ENCODE peak calls at places on chromosomes 6 and 20, in nine cellular contexts. I, J, O, K, C, Q, L, U and R are unnamed samples.

GRCh38 chr20:6636209-6637159 is 131.0 kb upstream of the BMP2 start:
- DNase-seq in I (peak; percentile 28), J (no peak), O (no peak), K (no peak), C (no peak), Q (no peak), L (peak; percentile 65), U (peak; percentile 54), R (no peak)

GRCh38 chr6:135186255-135186654 is 5.1 kb downstream of the MYB start:
- DNase-seq in I (no peak), J (no peak), O (no peak), K (no peak), C (no peak), Q (no peak), L (no peak), U (no peak), R (no peak)

GRCh38 chr6:148407372-148407771 is 64.7 kb downstream of the SASH1 start:
- DNase-seq in I (no peak), J (no peak), O (no peak), K (no peak), C (no peak), Q (no peak), L (peak; percentile 97), U (no peak), R (no peak)

GRCh38 chr6:46704562-46704961 is 16.9 kb downstream of the TDRD6 start:
- DNase-seq in I (no peak), J (no peak), O (peak; percentile 17), K (peak; percentile 44), C (no peak), Q (no peak), L (peak; percentile 33), U (peak; percentile 6), R (no peak)

GRCh38 chr20:62937353-62938104 is 418 bp upstream of the GID8 start:
- DNase-seq in I (peak; percentile 93), J (peak; percentile 91), O (peak; percentile 89), K (peak; percentile 90), C (peak; percentile 97), Q (peak; percentile 96), L (peak; percentile 95), U (peak; percentile 99), R (peak; percentile 98)

GRCh38 chr20:59082077-59082740 is 39.6 kb upstream of the PRELID3B start:
- DNase-seq in I (no peak), J (no peak), O (no peak), K (peak; percentile 23), C (no peak), Q (no peak), L (peak; percentile 68), U (no peak), R (no peak)

GRCh38 chr6:110708295-110708965 is 106.8 kb downstream of the CDK19 start:
- DNase-seq in I (no peak), J (no peak), O (no peak), K (no peak), C (no peak), Q (no peak), L (peak; percentile 68), U (no peak), R (no peak)

GRCh38 chr6:145374566-145374965 is 360.8 kb downstream of the EPM2A start:
- DNase-seq in I (no peak), J (no peak), O (no peak), K (no peak), C (no peak), Q (no peak), L (no peak), U (no peak), R (no peak)

GRCh38 chr6:111602481-111603404 is 2.9 kb downstream of the TRAF3IP2 start:
- DNase-seq in I (peak; percentile 37), J (no peak), O (no peak), K (no peak), C (no peak), Q (no peak), L (peak; percentile 86), U (no peak), R (no peak)

GRCh38 chr6:111485316-111485715 is 2.3 kb upstream of the REV3L start:
- DNase-seq in I (no peak), J (no peak), O (no peak), K (no peak), C (no peak), Q (no peak), L (peak; percentile 39), U (no peak), R (no peak)

GRCh38 chr6:170259301-170259700 is 31.6 kb downstream of the DLL1 start:
- DNase-seq in I (peak; percentile 10), J (no peak), O (no peak), K (no peak), C (no peak), Q (no peak), L (no peak), U (no peak), R (no peak)

GRCh38 chr6:45421700-45422540 is 44.2 kb upstream of the SUPT3H start:
- DNase-seq in I (peak; percentile 67), J (no peak), O (peak; percentile 67), K (no peak), C (peak; percentile 20), Q (peak; percentile 58), L (peak; percentile 78), U (peak; percentile 80), R (peak; percentile 62)

GRCh38 chr6:12324096-12324495 is 33.9 kb downstream of the EDN1 start:
- DNase-seq in I (peak; percentile 60), J (no peak), O (no peak), K (peak; percentile 99), C (no peak), Q (no peak), L (peak; percentile 90), U (no peak), R (no peak)

GRCh38 chr6:103327079-103327478 is 1532.6 kb downstream of the HACE1 start:
- DNase-seq in I (no peak), J (no peak), O (peak; percentile 28), K (no peak), C (no peak), Q (no peak), L (no peak), U (peak; percentile 34), R (no peak)

GRCh38 chr6:150579611-150580010 is 20.1 kb upstream of the PLEKHG1 start:
- DNase-seq in I (no peak), J (no peak), O (peak; percentile 81), K (no peak), C (no peak), Q (no peak), L (no peak), U (no peak), R (no peak)

GRCh38 chr20:64261138-64261537 is 5.6 kb downstream of the PCMTD2 start:
- DNase-seq in I (no peak), J (no peak), O (no peak), K (no peak), C (peak; percentile 23), Q (no peak), L (no peak), U (no peak), R (no peak)

GRCh38 chr6:130843575-130844320 is 16.5 kb downstream of the SMLR1 start:
- DNase-seq in I (no peak), J (no peak), O (no peak), K (peak; percentile 28), C (no peak), Q (no peak), L (peak; percentile 37), U (peak; percentile 50), R (peak; percentile 38)

GRCh38 chr20:53899351-53900167 is 170.8 kb downstream of the BCAS1 start:
- DNase-seq in I (peak; percentile 69), J (no peak), O (no peak), K (no peak), C (peak; percentile 75), Q (no peak), L (peak; percentile 93), U (peak; percentile 62), R (peak; percentile 46)

GRCh38 chr6:13348320-13349113 is 20.2 kb upstream of the TBC1D7 start:
- DNase-seq in I (no peak), J (no peak), O (no peak), K (no peak), C (no peak), Q (no peak), L (no peak), U (no peak), R (no peak)

GRCh38 chr6:13349811-13350506 is 21.6 kb upstream of the TBC1D7 start:
- DNase-seq in I (no peak), J (no peak), O (no peak), K (no peak), C (no peak), Q (no peak), L (peak; percentile 78), U (no peak), R (no peak)

GRCh38 chr6:13342414-13343019 is 14.2 kb upstream of the TBC1D7 start:
- DNase-seq in I (no peak), J (no peak), O (no peak), K (no peak), C (no peak), Q (no peak), L (no peak), U (no peak), R (no peak)

GRCh38 chr6:13351271-13351670 is 22.9 kb upstream of the TBC1D7 start:
- DNase-seq in I (no peak), J (no peak), O (no peak), K (no peak), C (no peak), Q (no peak), L (no peak), U (peak; percentile 92), R (no peak)

GRCh38 chr6:13346245-13346644 is 17.9 kb upstream of the TBC1D7 start:
- DNase-seq in I (no peak), J (no peak), O (no peak), K (no peak), C (no peak), Q (no peak), L (no peak), U (no peak), R (no peak)
- TF ChIP-seq CTCF in I (no peak), J (no peak), O (no peak), K (no peak), C (no peak), Q (no peak), L (no peak), U (no peak), R (no peak)

GRCh38 chr6:1498491-1499113 is 109.2 kb downstream of the FOXF2 start:
- DNase-seq in I (no peak), J (no peak), O (no peak), K (no peak), C (no peak), Q (no peak), L (no peak), U (no peak), R (no peak)
- TF ChIP-seq CTCF in I (no peak), J (no peak), O (no peak), K (peak; percentile 28), C (no peak), Q (no peak), L (no peak), U (no peak), R (no peak)

GRCh38 chr6:32169211-32169610 is 4.8 kb downstream of the EGFL8 start:
- DNase-seq in I (no peak), J (no peak), O (no peak), K (no peak), C (no peak), Q (no peak), L (no peak), U (no peak), R (no peak)
- TF ChIP-seq CTCF in I (no peak), J (no peak), O (no peak), K (peak; percentile 8), C (no peak), Q (no peak), L (no peak), U (no peak), R (no peak)

DNA sequence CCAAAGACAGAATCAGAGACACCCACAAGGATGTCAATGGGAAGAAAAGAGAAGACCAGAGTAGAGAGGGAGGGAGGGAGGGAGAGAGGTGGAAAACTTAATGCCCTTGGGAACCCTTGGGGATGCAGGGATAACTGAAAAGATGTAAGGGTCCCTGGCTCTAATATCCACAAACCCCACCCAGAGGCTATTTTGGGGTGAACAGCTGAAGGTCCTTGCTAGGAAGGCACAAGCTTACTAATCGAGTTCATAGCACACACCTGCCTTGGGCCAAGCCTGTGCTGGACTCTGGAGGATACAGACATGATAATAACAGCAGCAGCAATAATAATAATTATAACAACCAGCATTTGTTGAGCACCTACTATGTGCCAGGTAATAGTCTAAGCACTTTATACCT is 174.4 kb downstream of the ANKRD60 start:
- DNase-seq in I (no peak), J (no peak), O (no peak), K (no peak), C (no peak), Q (no peak), L (no peak), U (no peak), R (no peak)
- TF ChIP-seq CTCF in I (no peak), J (no peak), O (no peak), K (no peak), C (no peak), Q (no peak), L (no peak), U (no peak), R (no peak)